ENCODE peak calls at places on chromosome 14, in four cellular contexts. E is A549, Q is HepG2, A is GM12878. N is an unnamed sample.

GRCh38 chr14:30521899-30522736 is 36.8 kb upstream of the G2E3 start:
- DNase-seq in Q (peak; percentile 57), A (peak; percentile 9), E (peak; percentile 42), N (peak; percentile 8)

GRCh38 chr14:104388011-104388521 is 191.5 kb upstream of the C14orf180 start:
- DNase-seq in Q (no peak), E (no peak), A (no peak), N (no peak)

GRCh38 chr14:35355981-35356839 is 48.3 kb downstream of the NFKBIA start:
- DNase-seq in A (no peak), Q (peak; percentile 91), E (peak; percentile 68), N (no peak)

GRCh38 chr14:100131181-100131580 is 28.3 kb downstream of the DEGS2 start:
- DNase-seq in A (no peak), Q (peak; percentile 62), E (no peak), N (no peak)

GRCh38 chr14:50025776-50026175 is 90.6 kb downstream of the VCPKMT start:
- DNase-seq in Q (no peak), E (peak; percentile 45), A (no peak), N (no peak)

GRCh38 chr14:105940534-105941225 is 414.3 kb downstream of the TMEM121 start:
- DNase-seq in Q (no peak), A (no peak), E (no peak), N (no peak)

GRCh38 chr14:99733551-99734405 is 49.7 kb downstream of the CYP46A1 start:
- DNase-seq in E (no peak), A (no peak), Q (no peak), N (no peak)

GRCh38 chr14:49249022-49249421 is 337.2 kb downstream of the RPS29 start:
- DNase-seq in A (no peak), E (no peak), Q (no peak), N (peak; percentile 12)

GRCh38 chr14:34374998-34375740 is 86.9 kb downstream of the SPTSSA start:
- DNase-seq in E (no peak), A (no peak), Q (no peak), N (no peak)

GRCh38 chr14:81252278-81252677 is 31.5 kb upstream of the GTF2A1 start:
- DNase-seq in E (no peak), Q (no peak), A (no peak), N (no peak)

GRCh38 chr14:96590190-96590860 is 88.1 kb downstream of the PAPOLA start:
- DNase-seq in Q (no peak), A (no peak), E (no peak), N (no peak)

GRCh38 chr14:99838555-99839193 is 45.5 kb downstream of the EML1 start:
- DNase-seq in E (peak; percentile 62), A (no peak), Q (peak; percentile 84), N (no peak)

GRCh38 chr14:29227631-29228030 is 461.0 kb downstream of the FOXG1 start:
- DNase-seq in A (no peak), Q (no peak), E (no peak), N (no peak)

GRCh38 chr14:63039800-63040380 is 5.4 kb downstream of the KCNH5 start:
- DNase-seq in A (no peak), E (peak; percentile 56), Q (peak; percentile 31), N (peak; percentile 35)

DNA sequence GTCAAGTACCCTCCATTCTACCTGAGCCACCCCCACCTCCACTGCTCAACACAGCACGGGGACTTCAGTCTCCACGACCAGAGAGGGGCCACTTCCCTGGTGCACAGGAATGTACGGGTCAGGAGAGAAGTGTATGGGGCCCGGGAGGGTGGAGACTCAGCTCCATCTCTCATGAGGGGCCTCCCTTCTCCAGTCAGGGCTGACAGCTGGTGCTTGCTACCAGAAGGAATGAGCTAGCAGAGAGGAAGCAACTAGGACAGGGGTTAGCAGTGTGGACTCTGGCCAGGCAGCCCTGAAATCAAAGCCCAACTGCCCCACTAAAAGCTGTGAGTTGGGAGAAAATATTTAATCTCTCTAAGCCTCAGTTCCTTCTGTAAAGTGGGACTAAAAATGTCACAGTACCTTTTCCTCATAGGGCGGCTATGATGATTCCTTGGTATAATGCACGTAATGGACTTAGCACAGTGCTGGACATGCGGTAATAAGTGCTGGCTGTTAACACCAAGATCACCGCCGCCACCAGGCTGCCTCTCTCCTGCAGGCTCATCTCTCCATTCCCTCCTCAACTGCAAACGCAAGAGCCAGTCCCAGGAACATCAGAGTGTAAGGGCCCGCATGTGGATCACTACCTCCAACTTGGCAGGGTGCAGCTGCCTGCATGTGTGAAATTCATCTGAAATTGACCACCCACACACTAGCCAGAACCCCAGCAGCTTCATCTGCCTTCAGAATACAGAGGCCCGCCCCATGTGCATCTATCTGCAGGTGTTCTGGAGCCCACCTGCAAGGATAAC is 14.6 kb downstream of the ACTN1 start:
- DNase-seq in Q (no peak), A (no peak), E (no peak), N (no peak)
- H3K4me1 ChIP-seq in Q (peaks cover 96% of the 10 kb centered on the region), A (no peaks in the 10 kb centered on the region), E (peaks cover 99% of the 10 kb centered on the region), N (peaks cover 76% of the 10 kb centered on the region)

DNA sequence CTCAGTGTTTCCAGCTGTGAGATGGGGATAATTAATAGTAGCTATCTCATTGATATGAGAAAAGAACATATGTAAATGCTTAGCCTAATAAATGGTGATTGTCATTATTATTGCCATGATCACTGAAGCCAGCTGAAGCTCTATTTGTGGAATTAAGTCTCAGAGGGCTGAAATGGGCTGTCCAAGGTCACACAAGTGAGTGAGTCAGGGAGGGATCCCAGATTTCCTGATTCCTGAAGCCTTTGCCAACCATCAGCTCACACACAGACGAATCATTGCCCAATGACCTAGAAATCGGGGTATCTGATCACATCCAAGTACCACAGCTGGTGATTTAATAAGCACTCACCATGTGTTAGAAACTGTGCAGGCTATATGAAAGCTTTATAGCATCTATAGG is 21.6 kb upstream of the TMEM229B start:
- DNase-seq in A (no peak), Q (no peak), E (no peak), N (peak; percentile 30)
- TF ChIP-seq PBX3 in A (no peak), Q (no peak), E (no peak), N (no peak)

GRCh38 chr14:91401751-91402150 is 15.9 kb downstream of the CCDC88C start:
- DNase-seq in E (no peak), A (no peak), Q (no peak), N (no peak)

GRCh38 chr14:91403069-91403600 is 14.5 kb downstream of the CCDC88C start:
- DNase-seq in Q (no peak), E (no peak), A (no peak), N (peak; percentile 54)

GRCh38 chr14:91399868-91400640 is 17.6 kb downstream of the CCDC88C start:
- DNase-seq in Q (no peak), E (no peak), A (no peak), N (no peak)

GRCh38 chr14:91400696-91401095 is 16.9 kb downstream of the CCDC88C start:
- DNase-seq in E (no peak), A (no peak), Q (no peak), N (no peak)

DNA sequence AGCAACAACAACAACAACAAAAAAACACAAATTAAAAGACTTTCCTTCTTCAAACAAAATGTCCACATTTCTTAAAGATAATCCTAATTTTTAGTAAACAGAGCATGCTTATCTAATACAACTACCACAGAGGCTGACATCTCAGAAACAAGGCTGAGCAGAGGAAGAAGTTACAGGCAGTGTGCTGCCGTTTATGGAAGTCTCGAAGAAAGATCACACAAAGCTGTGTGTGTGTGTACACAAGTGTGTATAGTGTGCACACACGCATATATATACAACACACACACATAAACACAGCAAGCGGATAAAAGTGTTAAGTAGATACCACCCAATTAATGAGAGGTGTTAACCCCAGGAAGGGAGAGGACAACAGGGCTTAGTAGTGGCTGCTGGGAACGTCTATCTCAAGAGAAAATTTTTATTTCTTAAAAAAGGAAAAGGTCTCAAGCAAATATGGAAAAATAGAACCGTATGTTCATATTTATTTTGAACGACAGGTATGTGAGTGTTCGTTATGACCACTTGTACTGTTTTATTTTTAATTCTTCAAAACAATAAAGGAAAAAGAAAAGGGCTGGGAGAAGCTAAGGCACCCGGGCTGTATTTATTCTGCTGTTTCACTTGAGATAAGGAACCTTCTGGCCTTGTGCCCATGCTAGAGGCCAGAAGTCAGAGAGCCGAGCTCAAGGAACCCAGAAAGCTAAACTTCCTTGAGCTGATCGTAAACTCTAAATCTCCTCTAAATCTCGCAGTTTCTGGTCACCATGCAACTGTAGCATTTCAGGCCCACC is 15.1 kb downstream of the CCDC88C start:
- DNase-seq in E (no peak), A (no peak), Q (no peak), N (no peak)
- H3K4me1 ChIP-seq in E (no peaks in the 10 kb centered on the region), A (peaks cover 66% of the 10 kb centered on the region), Q (peaks cover 7% of the 10 kb centered on the region), N (no peaks in the 10 kb centered on the region)

DNA sequence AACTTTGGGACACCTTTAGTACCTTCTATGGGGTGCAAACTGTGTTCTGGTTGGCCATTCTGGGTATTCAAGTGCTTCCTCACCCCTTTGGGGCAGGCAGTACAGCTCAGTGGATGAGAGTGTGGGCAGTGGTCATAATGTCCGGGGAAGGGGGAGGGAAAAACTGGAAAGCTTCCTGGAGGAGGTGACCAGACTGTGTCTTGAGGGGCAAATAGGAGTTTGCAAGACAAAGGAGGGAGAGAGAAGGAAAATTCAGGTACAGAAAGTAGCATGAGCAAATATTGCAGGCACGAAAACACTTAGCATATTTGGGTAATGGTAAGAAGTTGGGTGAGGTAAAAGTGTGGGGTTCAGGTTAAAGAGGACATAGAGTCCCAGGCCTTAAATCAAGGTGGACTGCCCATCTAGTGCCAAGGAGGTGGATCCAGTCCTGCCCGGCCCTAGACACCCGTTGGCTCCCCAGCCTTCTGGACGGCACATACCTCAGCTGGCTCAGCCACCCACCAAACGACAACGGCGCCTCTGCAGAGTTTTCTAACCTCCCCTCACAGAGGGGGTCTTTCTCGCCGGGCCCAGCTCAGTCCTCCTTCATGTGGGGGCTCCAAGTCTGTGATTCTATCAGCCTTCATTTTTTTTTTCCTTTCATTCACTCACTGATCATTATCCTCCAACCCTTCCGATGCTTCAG is 86.4 kb downstream of the DICER1 start:
- DNase-seq in A (no peak), Q (no peak), E (no peak), N (peak; percentile 39)
- TF ChIP-seq PBX3 in A (no peak), Q (no peak), E (no peak), N (no peak)

DNA sequence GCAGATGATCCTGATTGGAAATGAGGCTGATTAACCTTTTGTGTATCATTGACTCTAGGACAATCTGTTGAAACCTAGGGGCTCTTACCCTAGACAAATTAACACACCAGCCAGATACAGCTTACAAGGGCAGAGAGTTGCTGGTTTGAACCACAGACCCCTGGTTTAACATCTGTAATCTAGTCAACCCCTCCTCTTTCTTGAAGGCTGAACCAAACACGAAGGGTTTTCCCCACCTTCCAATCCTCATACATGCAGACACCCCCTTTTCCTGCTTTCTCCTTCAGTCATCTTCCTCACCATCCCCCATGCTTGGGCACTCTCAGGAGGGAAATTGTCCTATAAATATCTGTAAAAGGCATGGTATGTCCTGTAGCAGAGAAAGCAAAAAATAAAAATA is 126.0 kb upstream of the HIF1A start:
- DNase-seq in Q (no peak), A (no peak), E (no peak), N (no peak)
- H3K4me1 ChIP-seq in Q (peaks cover 78% of the 10 kb centered on the region), A (peaks cover 18% of the 10 kb centered on the region), E (peaks cover 63% of the 10 kb centered on the region), N (peaks cover 28% of the 10 kb centered on the region)

GRCh38 chr14:58730793-58731464 is 93.2 kb downstream of the DACT1 start:
- DNase-seq in E (no peak), A (no peak), Q (no peak), N (no peak)
- TF ChIP-seq PBX3 in E (no peak), A (no peak), Q (no peak), N (no peak)